ENCODE peak calls at places on chromosomes 11 and 22, in five cellular contexts. J is IMR-90, E is mesenchymal stem cell, U is H1, D is mesendoderm. F is an unnamed sample.

GRCh38 chr11:62823677-62824076 is 8.2 kb downstream of the STX5 start:
- DNase-seq in D (no peak), E (no peak), J (no peak), U (no peak), F (no peak)

GRCh38 chr11:75200531-75200930 is 40.0 kb upstream of the TPBGL start:
- DNase-seq in E (no peak), J (no peak), D (no peak), U (no peak), F (no peak)

GRCh38 chr11:64237484-64237951 is 3.1 kb downstream of the VEGFB start:
- DNase-seq in E (no peak), U (no peak), D (no peak), J (no peak), F (no peak)

GRCh38 chr11:76551400-76551799 is 106.6 kb downstream of the EMSY start:
- DNase-seq in E (no peak), U (no peak), J (no peak), D (no peak), F (no peak)

GRCh38 chr11:125215951-125216350 is 51.4 kb downstream of the PKNOX2 start:
- DNase-seq in U (no peak), J (no peak), D (no peak), E (peak; percentile 16), F (no peak)

GRCh38 chr22:37715760-37716159 is 18.9 kb downstream of the TRIOBP start:
- DNase-seq in J (no peak), U (no peak), D (no peak), E (no peak), F (no peak)

GRCh38 chr11:74543991-74544390 is 48.4 kb upstream of the POLD3 start:
- DNase-seq in U (no peak), E (no peak), D (peak; percentile 52), J (no peak), F (no peak)

GRCh38 chr11:41926339-41926738 is 466.9 kb upstream of the LRRC4C start:
- DNase-seq in E (no peak), D (no peak), U (no peak), J (no peak), F (no peak)

GRCh38 chr11:71194702-71195101 is 57.7 kb downstream of the SHANK2 start:
- DNase-seq in D (no peak), E (no peak), J (no peak), U (no peak), F (no peak)

GRCh38 chr11:24496728-24497396 is at the start of gene LUZP2:
- DNase-seq in E (peak; percentile 62), J (peak; percentile 51), D (peak; percentile 90), U (peak; percentile 66), F (peak; percentile 69)

GRCh38 chr11:58575377-58576020 is at the start of gene LPXN:
- DNase-seq in U (no peak), D (no peak), J (peak; percentile 63), E (peak; percentile 18), F (no peak)

GRCh38 chr11:38791346-38791961 is 2193.4 kb upstream of the RAG2 start:
- DNase-seq in E (peak; percentile 68), J (peak; percentile 58), U (no peak), D (peak; percentile 63), F (peak; percentile 56)

GRCh38 chr11:93840981-93841380 is 9.4 kb downstream of the VSTM5 start:
- DNase-seq in D (no peak), J (no peak), U (no peak), E (no peak), F (no peak)

GRCh38 chr22:45645150-45645525 is 26.5 kb upstream of the ATXN10 start:
- DNase-seq in J (no peak), U (peak; percentile 54), D (no peak), E (no peak), F (no peak)

GRCh38 chr11:69642913-69643632 is 2.1 kb downstream of the CCND1 start:
- DNase-seq in D (peak; percentile 85), U (peak; percentile 90), E (peak; percentile 72), J (peak; percentile 74), F (peak; percentile 82)

GRCh38 chr11:67057410-67057757 is 737 bp downstream of the RHOD start:
- DNase-seq in E (no peak), U (no peak), J (no peak), D (no peak), F (no peak)

GRCh38 chr11:124724854-124725718 is 14.7 kb upstream of the NRGN start:
- DNase-seq in D (no peak), U (no peak), E (no peak), J (no peak), F (no peak)

GRCh38 chr11:28792856-28793255 is 684.7 kb downstream of the METTL15 start:
- DNase-seq in J (no peak), E (no peak), D (no peak), U (no peak), F (no peak)

GRCh38 chr22:48884292-48884691 is 943.4 kb downstream of the BRD1 start:
- DNase-seq in D (no peak), U (no peak), J (no peak), E (no peak), F (no peak)

GRCh38 chr11:91470656-91471055 is 754.0 kb upstream of the FAT3 start:
- DNase-seq in U (no peak), J (no peak), D (no peak), E (no peak), F (no peak)

GRCh38 chr22:32329202-32329645 is 28.4 kb upstream of the RFPL3 start:
- DNase-seq in J (no peak), D (no peak), U (peak; percentile 20), E (no peak), F (no peak)

GRCh38 chr22:49825436-49825835 is 2.2 kb downstream of the BRD1 start:
- DNase-seq in E (peak; percentile 57), J (peak; percentile 66), D (no peak), U (no peak), F (no peak)

GRCh38 chr22:37484115-37485005 is 1.8 kb downstream of the MFNG start:
- DNase-seq in U (no peak), D (no peak), J (no peak), E (no peak), F (no peak)

GRCh38 chr11:84089072-84090057 is 803.2 kb upstream of the CCDC90B start:
- DNase-seq in U (no peak), J (no peak), D (no peak), E (peak; percentile 28), F (no peak)

GRCh38 chr11:75809991-75810390 is 5.0 kb upstream of the UVRAG start:
- DNase-seq in U (no peak), J (no peak), E (no peak), D (no peak), F (no peak)

GRCh38 chr11:19200410-19201201 is 1.2 kb downstream of the CSRP3 start:
- DNase-seq in J (peak; percentile 70), D (no peak), U (no peak), E (no peak), F (no peak)
- H3K4me3 ChIP-seq in J (no peak overlapping the region), D (no peak overlapping the region), U (no peak overlapping the region), E (peak overlapping the region; percentile 28), F (no peak overlapping the region)

DNA sequence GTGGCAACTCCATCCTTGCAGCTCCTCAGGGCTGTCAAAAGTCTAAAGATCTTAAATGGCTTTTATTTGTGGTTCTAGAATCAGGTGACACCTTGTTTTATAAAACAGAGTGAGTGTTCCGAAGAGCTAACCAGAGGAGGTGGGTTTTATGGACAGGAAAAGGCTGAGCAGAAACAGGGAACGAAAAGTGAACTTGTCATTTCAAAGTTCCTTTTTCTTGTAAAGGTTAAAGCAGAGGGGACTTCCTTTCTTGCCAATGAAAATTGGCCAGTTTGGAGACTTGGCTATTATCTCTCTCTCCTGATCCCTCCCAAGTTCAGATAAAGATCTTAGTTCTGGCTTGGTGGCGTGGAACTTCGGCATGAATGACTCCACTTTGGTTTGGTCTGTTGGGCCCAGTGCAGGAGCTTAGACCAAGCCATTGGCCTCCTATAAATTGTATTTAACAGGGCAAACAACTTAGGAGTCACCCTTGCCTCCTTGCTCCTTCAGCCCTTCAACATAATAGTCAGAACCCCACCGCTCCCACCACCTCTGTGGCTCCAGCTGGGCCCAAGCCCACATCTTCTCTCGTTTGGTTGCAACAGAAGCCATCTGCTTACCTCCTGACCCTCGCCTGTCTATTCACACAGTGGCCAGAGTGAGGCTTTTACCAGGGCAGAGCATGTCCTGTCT is 102.3 kb upstream of the THY1 start:
- DNase-seq in E (no peak), D (no peak), J (no peak), U (no peak), F (no peak)
- H3K4me2 ChIP-seq in E (no peak overlapping the region), D (no peak overlapping the region), J (no peak overlapping the region), U (no peak overlapping the region), F (no peak overlapping the region)

GRCh38 chr11:131663403-131664200 is 293.2 kb downstream of the NTM start:
- DNase-seq in E (no peak), D (no peak), J (no peak), U (no peak), F (no peak)
- H2BK15ac ChIP-seq in E (no peak overlapping the region), D (no peak overlapping the region), J (no peak overlapping the region), U (no peak overlapping the region), F (no peak overlapping the region)

GRCh38 chr22:20965104-20965887 is 1.8 kb upstream of the AIFM3 start:
- DNase-seq in D (no peak), J (no peak), U (peak; percentile 66), E (no peak), F (no peak)
- H3K4me3 ChIP-seq in D (no peak overlapping the region), J (peak overlapping the region; percentile 17), U (peak overlapping the region; percentile 14), E (peak overlapping the region; percentile 47), F (no peak overlapping the region)

DNA sequence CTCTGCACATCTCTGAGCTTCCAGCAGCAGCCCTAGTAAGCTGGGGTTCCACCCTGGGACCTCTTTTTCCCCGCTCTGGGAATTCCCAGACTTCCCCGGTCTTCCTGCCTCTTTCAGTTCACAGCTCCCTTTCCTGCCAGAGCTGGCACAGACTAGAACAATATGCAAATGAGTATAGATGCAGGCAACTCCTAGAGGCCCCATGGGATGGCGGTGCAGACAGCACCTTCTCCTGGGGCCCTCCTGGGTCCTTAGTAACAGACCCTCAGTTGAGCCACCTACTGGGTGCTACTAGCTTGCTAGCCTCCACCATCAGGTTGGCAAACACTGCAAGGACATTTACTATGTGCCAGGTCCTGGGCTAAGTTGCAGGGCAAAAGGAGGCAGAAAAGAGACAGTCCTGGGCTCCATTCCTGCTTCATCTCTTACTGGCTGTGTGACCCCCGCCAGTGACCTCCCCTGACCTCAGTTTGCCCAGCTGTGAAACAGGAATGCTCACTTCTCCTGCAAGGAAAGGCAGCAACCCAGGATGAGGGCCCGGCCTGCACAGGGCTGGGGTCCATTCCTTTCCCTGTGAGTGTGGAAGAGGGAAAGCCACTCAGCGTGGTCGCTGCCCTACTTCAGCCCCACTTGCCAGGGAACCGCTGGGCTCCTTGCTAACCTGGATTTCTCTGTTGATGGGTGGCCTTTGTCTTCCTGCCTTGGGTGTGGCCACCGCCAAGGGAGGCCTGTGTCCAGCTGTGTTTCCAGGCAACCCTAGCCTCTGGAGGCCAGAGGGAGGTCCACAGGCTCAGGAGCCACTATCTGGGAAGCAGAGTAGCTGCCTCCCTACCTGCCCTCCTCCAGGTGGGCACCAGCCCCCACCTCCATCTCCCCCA is 7.3 kb downstream of the RELT start:
- DNase-seq in D (no peak), U (no peak), J (no peak), E (peak; percentile 52), F (no peak)
- H3K4me2 ChIP-seq in D (no peak overlapping the region), U (no peak overlapping the region), J (no peak overlapping the region), E (no peak overlapping the region), F (no peak overlapping the region)

GRCh38 chr11:9019861-9020260 is 16.1 kb upstream of the NRIP3 start:
- DNase-seq in J (no peak), D (no peak), U (no peak), E (no peak), F (no peak)
- H2BK15ac ChIP-seq in J (no peak overlapping the region), D (no peak overlapping the region), U (no peak overlapping the region), E (no peak overlapping the region), F (no peak overlapping the region)